ENCODE peak calls at places on chromosomes 7 and 10, in five cellular contexts. P is NCI-H2171, K is EH, X is upper lobe of right lung, V is lung. O is an unnamed sample.

GRCh38 chr10:79021948-79022499 is 46.7 kb upstream of the ZMIZ1 start:
- DNase-seq in P (no peak), K (no peak), X (peak; percentile 38), V (no peak), O (no peak)

GRCh38 chr10:69741671-69742355 is 59.9 kb upstream of the COL13A1 start:
- DNase-seq in P (no peak), K (no peak), X (no peak), V (no peak), O (no peak)

GRCh38 chr10:30454744-30455498 is 20.9 kb downstream of the MAP3K8 start:
- DNase-seq in P (no peak), K (peak; percentile 97), X (no peak), V (no peak), O (no peak)

GRCh38 chr10:84933402-84933801 is 605.0 kb downstream of the CCSER2 start:
- DNase-seq in P (no peak), K (no peak), X (no peak), V (no peak), O (no peak)

GRCh38 chr10:91514025-91514424 is 103.9 kb downstream of the HECTD2 start:
- DNase-seq in P (no peak), K (peak; percentile 23), X (no peak), V (no peak), O (no peak)

GRCh38 chr7:142323706-142324105 is 65.8 kb upstream of the PRSS58 start:
- DNase-seq in P (peak; percentile 50), K (peak; percentile 6), X (no peak), V (no peak), O (no peak)

GRCh38 chr10:132170561-132171361 is 16.0 kb upstream of the DPYSL4 start:
- DNase-seq in P (peak; percentile 54), K (no peak), X (peak; percentile 51), V (no peak), O (no peak)

GRCh38 chr10:132375116-132375794 is 21.7 kb upstream of the PWWP2B start:
- DNase-seq in P (no peak), K (no peak), X (peak; percentile 83), V (peak; percentile 68), O (no peak)

GRCh38 chr10:21720090-21720489 is 186.1 kb downstream of the MLLT10 start:
- DNase-seq in P (no peak), K (no peak), X (no peak), V (no peak), O (no peak)

GRCh38 chr10:67669978-67670377 is 26.0 kb downstream of the CTNNA3 start:
- DNase-seq in P (no peak), K (peak; percentile 3), X (no peak), V (no peak), O (no peak)

GRCh38 chr10:30915141-30915540 is 116.5 kb downstream of the ZNF438 start:
- DNase-seq in P (no peak), K (peak; percentile 20), X (no peak), V (no peak), O (no peak)

GRCh38 chr7:77765906-77766800 is 32.1 kb downstream of the TMEM60 start:
- DNase-seq in P (no peak), K (peak; percentile 74), X (no peak), V (no peak), O (no peak)

GRCh38 chr7:127152423-127152822 is 100.3 kb downstream of the GRM8 start:
- DNase-seq in P (no peak), K (no peak), X (no peak), V (no peak), O (no peak)

GRCh38 chr7:64947252-64948000 is 43.4 kb downstream of the ZNF117 start:
- DNase-seq in P (no peak), K (no peak), X (peak; percentile 69), V (no peak), O (no peak)

GRCh38 chr10:69435966-69436520 is 15.2 kb upstream of the TSPAN15 start:
- DNase-seq in P (no peak), K (no peak), X (peak; percentile 52), V (no peak), O (no peak)

GRCh38 chr7:84337386-84337785 is 142.8 kb upstream of the SEMA3A start:
- DNase-seq in P (no peak), K (peak; percentile 20), X (no peak), V (no peak), O (peak; percentile 41)

GRCh38 chr10:119029613-119030420 is at the start of gene NANOS1:
- DNase-seq in P (peak; percentile 28), K (no peak), X (no peak), V (no peak), O (peak; percentile 21)

GRCh38 chr7:15130666-15131541 is 228.4 kb upstream of the DGKB start:
- DNase-seq in P (no peak), K (peak; percentile 49), X (no peak), V (no peak), O (peak; percentile 10)

GRCh38 chr7:53422291-53422690 is 386.9 kb downstream of the POM121L12 start:
- DNase-seq in P (no peak), K (no peak), X (no peak), V (no peak), O (no peak)

O was measured in NCI-H446 treated with DMSO at 0.1 percent for 48 hours.